ENCODE peak calls at places on chromosome 6, in ten cellular contexts. N is type B pancreatic cell, O is RWPE2, R is progenitor cell of endocrine pancreas, H is pancreas, L is body of pancreas, D is WERI-Rb-1, K is AG09309, X is GM06990, Q is bronchial epithelial cell. B is an unnamed sample.

GRCh38 chr6:160315310-160315709 is 32.9 kb upstream of the SLC22A3 start:
- DNase-seq in N (no peak), O (no peak), R (no peak), H (no peak), L (no peak), D (no peak), K (no peak), X (no peak), Q (peak), B (no peak)

GRCh38 chr6:135183532-135184440 is 2.7 kb downstream of the MYB start:
- DNase-seq in N (no peak), O (no peak), R (peak), H (no peak), L (peak), D (peak), K (no peak), X (peak), Q (peak), B (no peak)

GRCh38 chr6:93423542-93423941 is 4.2 kb upstream of the EPHA7 start:
- DNase-seq in N (no peak), O (no peak), R (peak), H (no peak), L (no peak), D (peak), K (no peak), X (no peak), Q (peak), B (no peak)

GRCh38 chr6:106182455-106182854 is 96.3 kb downstream of the PRDM1 start:
- DNase-seq in N (no peak), O (no peak), R (no peak), H (no peak), L (no peak), D (no peak), K (peak), X (peak), Q (no peak), B (no peak)

GRCh38 chr6:53982361-53983050 is 128.7 kb upstream of the MLIP start:
- DNase-seq in N (no peak), O (no peak), R (no peak), H (no peak), L (no peak), D (no peak), K (no peak), X (no peak), Q (peak), B (no peak)

GRCh38 chr6:167573461-167574215 is 248.8 kb downstream of the TTLL2 start:
- DNase-seq in N (peak), O (no peak), R (no peak), H (no peak), L (no peak), D (no peak), K (no peak), X (no peak), Q (no peak), B (peak)

GRCh38 chr6:105838156-105838555 is 248.0 kb upstream of the PRDM1 start:
- DNase-seq in N (no peak), O (no peak), R (no peak), H (no peak), L (no peak), D (no peak), K (peak), X (no peak), Q (no peak), B (no peak)

GRCh38 chr6:100948381-100949133 is 67.4 kb upstream of the ASCC3 start:
- DNase-seq in N (no peak), O (no peak), R (no peak), H (no peak), L (no peak), D (no peak), K (no peak), X (no peak), Q (peak), B (no peak)

GRCh38 chr6:168109171-168109570 is 30.2 kb upstream of the FRMD1 start:
- DNase-seq in N (no peak), O (peak), R (no peak), H (peak), L (no peak), D (no peak), K (no peak), X (no peak), Q (no peak), B (no peak)

GRCh38 chr6:87210979-87211378 is 55.6 kb downstream of the ZNF292 start:
- DNase-seq in N (no peak), O (no peak), R (no peak), H (no peak), L (no peak), D (no peak), K (no peak), X (no peak), Q (no peak), B (no peak)

GRCh38 chr6:135281227-135281626 is 100.1 kb downstream of the MYB start:
- DNase-seq in N (no peak), O (no peak), R (no peak), H (no peak), L (no peak), D (no peak), K (no peak), X (no peak), Q (no peak), B (no peak)

GRCh38 chr6:8192067-8192466 is 89.7 kb upstream of the EEF1E1 start:
- DNase-seq in N (no peak), O (no peak), R (no peak), H (no peak), L (no peak), D (no peak), K (no peak), X (no peak), Q (no peak), B (no peak)

GRCh38 chr6:143187173-143187908 is 126.7 kb downstream of the AIG1 start:
- DNase-seq in N (no peak), O (no peak), R (no peak), H (no peak), L (no peak), D (no peak), K (peak), X (no peak), Q (peak), B (no peak)

GRCh38 chr6:118495639-118496296 is 52.3 kb upstream of the PLN start:
- DNase-seq in N (no peak), O (no peak), R (no peak), H (no peak), L (no peak), D (no peak), K (no peak), X (no peak), Q (peak), B (no peak)

GRCh38 chr6:129593233-129593564 is 116.8 kb downstream of the ARHGAP18 start:
- DNase-seq in N (no peak), O (no peak), R (no peak), H (no peak), L (no peak), D (no peak), K (no peak), X (no peak), Q (no peak), B (no peak)

GRCh38 chr6:136289327-136289578 is 393 bp downstream of the BCLAF1 start:
- DNase-seq in N (peak), O (peak), R (peak), H (peak), L (peak), D (peak), K (peak), X (peak), Q (peak), B (peak)
- TF ChIP-seq CTCF in N (no peak), O (no peak), R (no peak), H (no peak), L (no peak), D (no peak), K (no peak), X (peak), Q (no peak), B (no peak)

GRCh38 chr6:170230520-170231390 is 60.1 kb downstream of the DLL1 start:
- DNase-seq in N (no peak), O (peak), R (no peak), H (no peak), L (peak), D (no peak), K (no peak), X (no peak), Q (no peak), B (no peak)
- TF ChIP-seq CTCF in N (no peak), O (no peak), R (no peak), H (no peak), L (no peak), D (no peak), K (no peak), X (no peak), Q (no peak), B (no peak)

GRCh38 chr6:155263373-155264063 is at the start of gene CLDN20:
- DNase-seq in N (no peak), O (no peak), R (no peak), H (no peak), L (no peak), D (no peak), K (no peak), X (no peak), Q (no peak), B (no peak)

GRCh38 chr6:155261146-155261900 is 2.5 kb upstream of the CLDN20 start:
- DNase-seq in N (no peak), O (no peak), R (no peak), H (no peak), L (no peak), D (no peak), K (no peak), X (no peak), Q (no peak), B (no peak)

GRCh38 chr6:155264704-155265320 is 999 bp downstream of the CLDN20 start:
- DNase-seq in N (no peak), O (no peak), R (no peak), H (no peak), L (no peak), D (no peak), K (no peak), X (no peak), Q (no peak), B (no peak)

GRCh38 chr6:155260686-155261085 is 3.1 kb upstream of the CLDN20 start:
- DNase-seq in N (no peak), O (no peak), R (no peak), H (no peak), L (no peak), D (no peak), K (no peak), X (no peak), Q (no peak), B (no peak)

GRCh38 chr6:155262655-155263054 is 1.2 kb upstream of the CLDN20 start:
- DNase-seq in N (no peak), O (no peak), R (no peak), H (no peak), L (no peak), D (no peak), K (no peak), X (no peak), Q (no peak), B (no peak)
- TF ChIP-seq CTCF in N (no peak), O (no peak), R (no peak), H (no peak), L (no peak), D (no peak), K (no peak), X (no peak), Q (no peak), B (no peak)

GRCh38 chr6:55963301-55963700 is 87.9 kb upstream of the BMP5 start:
- DNase-seq in N (no peak), O (no peak), R (no peak), H (no peak), L (no peak), D (peak), K (no peak), X (no peak), Q (peak), B (no peak)
- TF ChIP-seq CTCF in N (peak), O (no peak), R (peak), H (no peak), L (no peak), D (peak), K (peak), X (peak), Q (peak), B (no peak)

DNA sequence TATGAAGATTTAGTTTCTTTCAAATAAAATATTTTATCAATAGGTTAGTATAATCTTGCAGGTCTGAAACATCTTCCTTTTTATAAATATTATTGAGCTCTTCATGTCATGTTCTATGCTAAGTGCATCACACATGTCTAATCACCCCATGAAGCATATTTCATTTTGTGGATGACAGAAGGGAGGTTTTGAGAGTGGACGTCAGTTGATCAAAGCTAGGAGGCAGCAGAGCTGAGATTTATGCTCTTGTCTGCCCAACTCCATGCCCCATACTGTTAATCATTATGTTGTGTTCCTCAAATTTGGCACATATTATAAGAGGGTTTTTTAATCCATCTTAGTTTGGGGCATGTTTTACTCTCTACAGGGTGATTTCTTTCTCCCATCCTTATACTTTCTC is 22.7 kb downstream of the DSE start:
- DNase-seq in N (no peak), O (no peak), R (no peak), H (no peak), L (no peak), D (no peak), K (no peak), X (no peak), Q (no peak), B (no peak)
- TF ChIP-seq CTCF in N (no peak), O (no peak), R (no peak), H (no peak), L (no peak), D (no peak), K (no peak), X (peak), Q (no peak), B (no peak)

GRCh38 chr6:98054453-98054852 is 771.4 kb upstream of the MMS22L start:
- DNase-seq in N (no peak), O (no peak), R (no peak), H (no peak), L (no peak), D (no peak), K (no peak), X (no peak), Q (peak), B (no peak)
- TF ChIP-seq CTCF in N (peak), O (peak), R (peak), H (no peak), L (no peak), D (no peak), K (no peak), X (no peak), Q (no peak), B (no peak)

GRCh38 chr6:99350573-99350972 is 1.1 kb upstream of the FAXC start:
- DNase-seq in N (no peak), O (no peak), R (no peak), H (no peak), L (peak), D (peak), K (no peak), X (no peak), Q (no peak), B (no peak)

GRCh38 chr6:99348220-99348822 is 1.2 kb downstream of the FAXC start:
- DNase-seq in N (no peak), O (no peak), R (no peak), H (no peak), L (no peak), D (no peak), K (no peak), X (no peak), Q (no peak), B (no peak)

GRCh38 chr6:99348823-99349619 is 453 bp downstream of the FAXC start:
- DNase-seq in N (no peak), O (no peak), R (no peak), H (peak), L (peak), D (peak), K (no peak), X (no peak), Q (no peak), B (no peak)

GRCh38 chr6:99347804-99348203 is 1.7 kb downstream of the FAXC start:
- DNase-seq in N (no peak), O (no peak), R (no peak), H (no peak), L (no peak), D (no peak), K (no peak), X (no peak), Q (no peak), B (no peak)

DNA sequence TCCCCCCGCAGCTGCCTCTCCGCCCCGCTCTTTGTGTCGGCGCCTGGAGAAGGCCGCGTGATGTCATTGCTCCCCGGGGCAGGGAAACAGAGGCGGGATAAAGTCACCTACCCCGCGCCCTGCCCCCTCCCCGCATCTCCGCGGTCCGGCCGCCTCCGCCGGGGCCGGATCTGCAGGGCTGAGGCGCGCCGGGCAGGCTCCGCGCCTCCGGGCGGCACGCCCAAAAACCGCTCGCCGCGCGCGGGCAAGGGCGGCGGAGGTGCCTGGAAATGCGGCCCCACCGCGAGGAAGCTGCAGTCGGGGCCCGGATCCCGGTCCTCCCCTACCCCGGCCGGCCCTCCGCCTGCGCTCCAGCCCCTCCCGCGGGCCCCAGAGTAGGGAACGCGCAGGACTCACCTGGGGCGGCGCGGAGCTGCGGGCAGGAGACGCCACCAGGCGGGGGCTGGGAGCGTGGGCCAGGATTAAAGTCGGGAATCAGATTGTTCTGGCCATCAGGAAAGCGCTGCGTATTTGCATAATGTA is at the start of gene FAXC:
- DNase-seq in N (peak), O (peak), R (peak), H (peak), L (peak), D (peak), K (no peak), X (peak), Q (peak), B (no peak)
- TF ChIP-seq CTCF in N (peak), O (peak), R (peak), H (no peak), L (peak), D (peak), K (no peak), X (no peak), Q (peak), B (no peak)

B was measured in omental fat pad.